ENCODE peak calls at places on chromosomes 13 and 19, in four cellular contexts. V is HCT116, P is K562, T is HepG2. X is an unnamed sample.

GRCh38 chr13:43838909-43839308 is 40.6 kb downstream of the CCDC122 start:
- DNase-seq in V (no peak), P (no peak), T (no peak), X (no peak)

GRCh38 chr19:38004100-38004504 is 97.1 kb downstream of the SIPA1L3 start:
- DNase-seq in V (no peak), P (no peak), T (no peak), X (no peak)

GRCh38 chr19:2631213-2631821 is 71.2 kb downstream of the GNG7 start:
- DNase-seq in V (no peak), P (no peak), T (no peak), X (no peak)

GRCh38 chr13:19153782-19154450 is 27.7 kb downstream of the TUBA3C start:
- DNase-seq in V (no peak), P (peak; percentile 56), T (peak; percentile 7), X (no peak)

GRCh38 chr19:16153582-16154336 is 10.3 kb downstream of the HSH2D start:
- DNase-seq in V (peak; percentile 36), P (peak; percentile 61), T (no peak), X (no peak)

GRCh38 chr19:44745386-44745831 is 3.1 kb upstream of the BCL3 start:
- DNase-seq in V (peak; percentile 26), P (no peak), T (no peak), X (no peak)

GRCh38 chr19:27652796-27653195 is 1560.2 kb downstream of the UQCRFS1 start:
- DNase-seq in V (no peak), P (no peak), T (no peak), X (no peak)

GRCh38 chr19:52020506-52020905 is 7.7 kb downstream of the ZNF614 start:
- DNase-seq in V (no peak), P (no peak), T (no peak), X (no peak)

GRCh38 chr13:42612021-42612765 is 38.2 kb downstream of the TNFSF11 start:
- DNase-seq in V (no peak), P (no peak), T (no peak), X (no peak)

GRCh38 chr19:54336893-54337857 is 1.8 kb downstream of the LILRA4 start:
- DNase-seq in V (no peak), P (no peak), T (no peak), X (no peak)

GRCh38 chr13:35630551-35631275 is 154.2 kb upstream of the MAB21L1 start:
- DNase-seq in V (peak; percentile 40), P (peak; percentile 7), T (peak; percentile 52), X (no peak)

GRCh38 chr13:89796196-89796595 is 1551.3 kb upstream of the MIR17HG start:
- DNase-seq in V (no peak), P (peak; percentile 19), T (no peak), X (no peak)

GRCh38 chr19:32692727-32693061 is 1.1 kb downstream of the NUDT19 start:
- DNase-seq in V (no peak), P (no peak), T (no peak), X (no peak)

GRCh38 chr13:97246596-97246995 is 24.5 kb downstream of the MBNL2 start:
- DNase-seq in V (no peak), P (no peak), T (no peak), X (no peak)

GRCh38 chr19:12293771-12294307 is 844 bp downstream of the ZNF44 start:
- DNase-seq in V (peak; percentile 52), P (peak; percentile 30), T (peak; percentile 93), X (no peak)

GRCh38 chr13:111210945-111211469 is 95.9 kb downstream of the ARHGEF7 start:
- DNase-seq in V (no peak), P (no peak), T (no peak), X (no peak)
- H3K4me3 ChIP-seq in V (no peak overlapping the region), P (no peak overlapping the region), T (no peak overlapping the region), X (no peak overlapping the region)

GRCh38 chr13:98664924-98665637 is 87.4 kb downstream of the SLC15A1 start:
- DNase-seq in V (peak; percentile 18), P (no peak), T (no peak), X (no peak)
- TF ChIP-seq REST in V (no peak), P (no peak), T (no peak), X (no peak)

DNA sequence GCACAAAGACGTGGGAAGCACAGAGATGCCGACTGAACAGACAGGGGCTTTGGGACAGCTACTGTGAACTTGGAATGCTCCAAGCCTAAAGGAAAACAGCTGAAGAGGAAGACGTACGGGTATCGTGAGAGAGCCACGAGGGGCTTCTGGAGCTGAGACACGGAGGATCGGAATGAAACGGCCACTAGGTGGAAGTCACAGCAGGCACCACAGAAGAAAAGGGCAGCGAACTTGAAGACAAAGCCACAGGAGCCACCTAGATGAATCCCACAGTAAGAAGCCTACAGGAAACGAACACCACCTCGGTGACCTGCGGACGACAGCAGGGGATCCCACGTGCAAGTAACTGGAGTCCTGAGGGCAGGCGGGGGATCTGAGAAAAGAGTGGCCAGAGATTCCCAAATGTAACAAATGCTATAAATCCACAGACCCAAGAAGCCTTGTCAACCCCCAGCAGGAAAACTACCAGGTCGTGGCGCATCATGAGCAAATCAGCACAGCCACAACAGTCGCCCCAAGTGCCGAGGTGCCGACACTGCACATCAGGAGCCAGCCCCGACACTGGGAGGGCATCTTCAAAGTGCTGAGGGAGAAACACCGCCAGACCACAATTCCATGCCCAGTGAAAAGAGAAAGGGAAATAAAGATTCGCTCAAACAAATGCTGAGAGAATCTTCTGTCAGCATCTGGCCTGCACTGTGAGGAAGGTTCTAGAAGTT is 39.3 kb upstream of the ISYNA1 start:
- DNase-seq in V (no peak), P (peak; percentile 44), T (no peak), X (no peak)
- TF ChIP-seq TCF7L2 in V (no peak), P (no peak), T (no peak), X (no peak)

DNA sequence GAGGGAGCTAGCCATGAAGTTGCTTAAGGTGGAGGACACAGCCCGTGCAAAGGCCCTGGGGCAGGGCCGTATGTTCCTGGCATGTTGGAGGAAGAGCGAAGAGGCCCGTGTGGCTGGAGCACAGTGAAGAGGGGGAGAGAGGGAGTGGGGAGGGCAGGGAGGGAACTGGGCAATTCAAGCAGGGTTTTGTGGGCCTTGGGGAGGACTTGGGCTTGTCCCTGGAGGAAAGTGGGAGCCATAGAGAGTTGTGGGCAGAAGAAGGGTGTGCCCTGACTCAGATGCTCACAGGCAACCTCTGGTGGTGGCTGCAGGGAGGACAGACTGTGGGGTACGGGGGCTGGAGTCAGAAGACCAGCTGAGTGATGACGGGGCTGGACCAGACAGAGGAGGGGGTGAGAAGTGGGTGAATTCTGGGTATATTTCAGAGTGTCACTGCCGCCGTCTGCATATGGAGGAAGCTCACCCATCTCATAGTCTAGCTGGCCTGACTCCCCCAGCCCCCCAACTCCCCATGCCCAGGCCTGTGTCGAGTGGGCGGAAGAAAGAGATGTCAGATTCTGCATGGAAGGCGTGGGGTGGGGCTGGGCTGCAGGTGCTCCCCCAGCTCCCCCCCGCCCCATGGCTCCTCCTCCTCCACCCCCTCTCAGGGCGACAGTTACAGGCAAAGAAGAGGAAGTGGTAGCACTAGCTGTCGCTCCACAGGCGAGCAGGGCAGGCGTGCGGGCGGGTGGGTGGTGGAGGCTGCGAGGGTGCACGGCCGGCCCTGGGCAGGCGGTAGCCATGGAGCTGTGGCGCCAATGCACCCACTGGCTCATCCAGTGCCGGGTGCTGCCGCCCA is at the start of gene VAV1:
- DNase-seq in V (no peak), P (peak; percentile 75), T (no peak), X (no peak)
- H3K4me3 ChIP-seq in V (no peak within 1 kb of the TSS), P (peak within 1 kb of the TSS; percentile 62), T (no peak within 1 kb of the TSS), X (no peak within 1 kb of the TSS)

GRCh38 chr19:49857834-49858590 is 7.1 kb downstream of the PTOV1 start:
- DNase-seq in V (no peak), P (no peak), T (no peak), X (no peak)

GRCh38 chr19:49856574-49857021 is 5.6 kb downstream of the PTOV1 start:
- DNase-seq in V (no peak), P (no peak), T (no peak), X (no peak)

GRCh38 chr19:49857061-49857833 is 6.3 kb downstream of the PTOV1 start:
- DNase-seq in V (no peak), P (no peak), T (no peak), X (no peak)

GRCh38 chr19:49859838-49860715 is 7.3 kb downstream of the PNKP start:
- DNase-seq in V (no peak), P (no peak), T (no peak), X (no peak)

GRCh38 chr19:49858591-49858985 is 7.6 kb downstream of the PTOV1 start:
- DNase-seq in V (no peak), P (no peak), T (no peak), X (no peak)
- TF ChIP-seq REST in V (no peak), P (no peak), T (no peak), X (no peak)

X was measured in Panc1.